ENCODE peak calls at places on chromosomes 12 and 14, in eight cellular contexts. T, G, K, Z, P, H, O and D are unnamed samples. For H3K9me3 and H3K4me1, the result is how much of the 10 kb centered on the place peaks cover.

GRCh38 chr14:34912182-34912581 is 37.0 kb upstream of the BAZ1A start:
- DNase-seq in T (no peak), G (no peak), K (no peak), Z (no peak), P (no peak), H (no peak), O (no peak), D (no peak)

GRCh38 chr14:21326972-21327371 is 47.1 kb downstream of the RPGRIP1 start:
- DNase-seq in T (no peak), G (no peak), K (no peak), Z (no peak), P (no peak), H (no peak), O (no peak), D (no peak)

GRCh38 chr12:88529531-88530488 is 50.5 kb downstream of the KITLG start:
- DNase-seq in T (no peak), G (no peak), K (no peak), Z (no peak), P (no peak), H (no peak), O (no peak), D (no peak)

GRCh38 chr12:131052891-131053290 is 99.2 kb downstream of the ADGRD1 start:
- DNase-seq in T (no peak), G (no peak), K (peak), Z (no peak), P (no peak), H (no peak), O (no peak), D (no peak)

GRCh38 chr12:49244161-49244560 is 20.7 kb upstream of the TUBA1C start:
- DNase-seq in T (no peak), G (no peak), K (no peak), Z (no peak), P (no peak), H (no peak), O (no peak), D (no peak)

GRCh38 chr14:54381821-54382220 is 15.0 kb upstream of the CDKN3 start:
- DNase-seq in T (no peak), G (no peak), K (no peak), Z (no peak), P (no peak), H (no peak), O (no peak), D (no peak)

GRCh38 chr14:38868415-38869290 is 234.4 kb downstream of the SEC23A start:
- DNase-seq in T (no peak), G (no peak), K (no peak), Z (no peak), P (no peak), H (no peak), O (no peak), D (no peak)

GRCh38 chr12:75207338-75208083 is 2.1 kb downstream of the KCNC2 start:
- DNase-seq in T (no peak), G (no peak), K (no peak), Z (no peak), P (no peak), H (no peak), O (no peak), D (no peak)

GRCh38 chr14:67853207-67853606 is 33.6 kb downstream of the RAD51B start:
- DNase-seq in T (no peak), G (no peak), K (no peak), Z (no peak), P (no peak), H (no peak), O (no peak), D (no peak)

GRCh38 chr12:49962861-49963765 is 1.4 kb downstream of the AQP5 start:
- DNase-seq in T (peak), G (no peak), K (peak), Z (no peak), P (peak), H (peak), O (peak), D (peak)

GRCh38 chr14:34554540-34555250 is 15.2 kb upstream of the EAPP start:
- DNase-seq in T (no peak), G (no peak), K (no peak), Z (no peak), P (peak), H (peak), O (peak), D (no peak)

GRCh38 chr12:6089041-6089823 is 35.2 kb downstream of the VWF start:
- DNase-seq in T (no peak), G (no peak), K (no peak), Z (no peak), P (no peak), H (no peak), O (peak), D (no peak)

GRCh38 chr14:43308411-43308810 is 1198.7 kb downstream of the FSCB start:
- DNase-seq in T (no peak), G (no peak), K (no peak), Z (no peak), P (no peak), H (no peak), O (no peak), D (no peak)

GRCh38 chr14:81400202-81400678 is at the start of gene STON2:
- DNase-seq in T (peak), G (no peak), K (no peak), Z (no peak), P (no peak), H (no peak), O (peak), D (peak)

GRCh38 chr12:1593232-1594044 is 943 bp downstream of the FBXL14 start:
- DNase-seq in T (no peak), G (no peak), K (no peak), Z (peak), P (peak), H (peak), O (peak), D (peak)

GRCh38 chr12:105014603-105015002 is 28.5 kb downstream of the NOPCHAP1 start:
- DNase-seq in T (no peak), G (no peak), K (no peak), Z (no peak), P (no peak), H (no peak), O (no peak), D (no peak)

DNA sequence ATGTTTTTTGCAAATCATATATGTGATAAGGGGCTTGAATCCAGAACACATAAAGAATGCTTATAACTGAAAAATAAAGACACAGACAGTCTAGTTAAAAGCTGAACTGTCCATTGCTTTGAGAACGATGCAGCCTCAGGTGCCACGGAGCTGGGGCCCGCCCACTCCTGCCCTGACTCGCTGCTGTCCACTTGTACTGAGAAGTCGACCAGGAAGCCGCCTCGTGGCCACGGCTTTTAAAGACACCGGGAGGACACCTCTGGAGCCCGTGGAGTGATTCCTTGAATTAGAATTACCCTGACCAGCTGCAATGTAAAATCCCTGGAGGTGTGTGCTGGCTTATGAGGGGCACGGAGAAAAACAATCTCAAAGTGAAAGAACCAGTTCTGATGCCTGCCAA is 23.9 kb upstream of the TEX22 start:
- DNase-seq in T (no peak), G (no peak), K (no peak), Z (no peak), P (no peak), H (no peak), O (no peak), D (no peak)
- TF ChIP-seq CTCF in T (no peak), G (no peak), K (no peak), Z (no peak), P (no peak), H (no peak), O (no peak), D (no peak)

GRCh38 chr14:74982661-74983060 is 20.1 kb upstream of the EIF2B2 start:
- DNase-seq in T (no peak), G (no peak), K (no peak), Z (no peak), P (no peak), H (no peak), O (no peak), D (no peak)

GRCh38 chr14:74985806-74986205 is 16.9 kb upstream of the EIF2B2 start:
- DNase-seq in T (no peak), G (no peak), K (no peak), Z (no peak), P (no peak), H (no peak), O (peak), D (no peak)

GRCh38 chr14:74984241-74985027 is 18.3 kb upstream of the EIF2B2 start:
- DNase-seq in T (peak), G (no peak), K (no peak), Z (no peak), P (no peak), H (no peak), O (peak), D (no peak)

GRCh38 chr14:74983343-74983742 is 19.4 kb upstream of the EIF2B2 start:
- DNase-seq in T (no peak), G (no peak), K (no peak), Z (no peak), P (no peak), H (no peak), O (no peak), D (no peak)

DNA sequence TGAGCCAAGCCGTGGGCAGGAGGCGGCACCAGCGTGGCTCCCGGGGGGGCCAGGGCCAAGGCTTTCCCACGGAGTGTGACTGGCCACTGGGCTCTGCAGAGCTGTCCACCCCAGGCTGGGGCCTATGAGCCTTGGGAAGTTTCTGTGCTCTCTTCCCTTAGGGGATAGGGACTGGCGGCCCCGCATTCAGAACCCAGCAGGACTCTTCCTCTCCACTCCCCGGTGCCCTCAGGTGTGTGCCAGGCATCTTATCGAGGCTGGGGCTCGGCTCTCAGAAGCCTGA is 17.8 kb upstream of the EIF2B2 start:
- DNase-seq in T (peak), G (no peak), K (no peak), Z (no peak), P (no peak), H (no peak), O (no peak), D (no peak)
- H3K9me3 ChIP-seq in T (under half), G (under half), K (under half), Z (under half), P (under half), H (under half), O (under half), D (under half)

DNA sequence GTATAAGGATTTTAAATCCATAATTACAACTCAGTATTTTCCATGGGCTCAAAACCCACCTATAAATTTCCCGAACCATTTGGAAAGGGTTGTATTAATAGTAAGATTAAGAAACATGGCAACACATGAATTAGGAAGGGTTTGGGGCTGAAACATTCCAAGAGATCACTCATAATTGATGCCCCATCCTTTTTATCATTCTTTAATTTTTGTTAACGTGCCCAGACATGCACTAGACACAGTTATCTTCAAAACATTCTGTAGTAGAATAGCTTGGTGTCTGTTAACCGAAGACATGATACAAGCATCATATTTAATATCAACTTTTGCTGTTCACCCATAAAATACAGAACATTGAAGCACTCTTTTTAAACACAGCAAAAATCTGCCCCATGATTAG is 106.8 kb upstream of the FRMD6 start:
- DNase-seq in T (no peak), G (no peak), K (no peak), Z (no peak), P (no peak), H (no peak), O (no peak), D (no peak)
- H3K4me1 ChIP-seq in T (under half), G (under half), K (under half), Z (under half), P (under half), H (under half), O (under half), D (under half)

GRCh38 chr12:79114896-79115295 is 250.3 kb downstream of the SYT1 start:
- DNase-seq in T (no peak), G (no peak), K (no peak), Z (no peak), P (no peak), H (no peak), O (no peak), D (no peak)

GRCh38 chr12:79108962-79109361 is 244.4 kb downstream of the SYT1 start:
- DNase-seq in T (no peak), G (no peak), K (no peak), Z (no peak), P (no peak), H (no peak), O (no peak), D (no peak)
- TF ChIP-seq CTCF in T (no peak), G (no peak), K (no peak), Z (no peak), P (no peak), H (no peak), O (no peak), D (no peak)